ENCODE peak calls at places on chromosomes 13 and 19, in four cellular contexts. Z, R, Y and A are unnamed samples.

GRCh38 chr13:76826527-76826926 is 59.7 kb downstream of the KCTD12 start:
- DNase-seq in Y (no peak), Z (no peak), R (no peak), A (no peak)

GRCh38 chr19:4896372-4896771 is 6.3 kb downstream of the ARRDC5 start:
- DNase-seq in Z (no peak), Y (no peak), R (no peak), A (no peak)

GRCh38 chr13:105774739-105775460 is 760.6 kb downstream of the EFNB2 start:
- DNase-seq in R (no peak), Z (peak), Y (peak), A (no peak)

GRCh38 chr13:51235756-51236564 is 13.8 kb downstream of the FAM124A start:
- DNase-seq in Z (no peak), Y (no peak), R (no peak), A (no peak)

GRCh38 chr13:43368003-43368402 is 344.6 kb downstream of the DNAJC15 start:
- DNase-seq in Z (no peak), R (no peak), Y (no peak), A (no peak)

GRCh38 chr13:27979765-27980279 is 8.7 kb downstream of the URAD start:
- DNase-seq in Z (no peak), R (no peak), Y (no peak), A (no peak)

GRCh38 chr13:19737844-19738557 is 44.7 kb downstream of the PSPC1 start:
- DNase-seq in R (no peak), Y (no peak), Z (no peak), A (no peak)

GRCh38 chr13:105410602-105411001 is 1124.9 kb downstream of the EFNB2 start:
- DNase-seq in Z (peak), Y (peak), R (peak), A (no peak)

GRCh38 chr19:49434907-49435577 is 6.3 kb downstream of the SLC17A7 start:
- DNase-seq in R (peak), Z (no peak), Y (no peak), A (no peak)

GRCh38 chr19:11295665-11296245 is at the start of gene TSPAN16:
- DNase-seq in Y (no peak), R (no peak), Z (no peak), A (no peak)

GRCh38 chr13:82802528-82802927 is 1079.7 kb downstream of the SLITRK1 start:
- DNase-seq in R (no peak), Z (no peak), Y (no peak), A (no peak)

GRCh38 chr19:35907377-35907745 is 734 bp downstream of the TYROBP start:
- DNase-seq in Y (no peak), Z (no peak), R (no peak), A (no peak)

GRCh38 chr19:4791183-4792018 is at the start of gene FEM1A:
- DNase-seq in Y (peak), Z (peak), R (peak), A (peak)

GRCh38 chr13:49585220-49586157 is at the start of gene RCBTB1:
- DNase-seq in Z (peak), R (peak), Y (peak), A (no peak)

GRCh38 chr13:107743983-107744382 is 471.4 kb downstream of the LIG4 start:
- DNase-seq in Z (no peak), Y (no peak), R (no peak), A (no peak)

GRCh38 chr19:30492581-30492980 is 120.4 kb downstream of the ZNF536 start:
- DNase-seq in Y (no peak), Z (no peak), R (no peak), A (no peak)

GRCh38 chr13:46903748-46904147 is 6.9 kb upstream of the HTR2A start:
- DNase-seq in Z (no peak), Y (no peak), R (no peak), A (no peak)

GRCh38 chr19:49844138-49844740 is 6.7 kb upstream of the PTOV1 start:
- DNase-seq in Y (no peak), R (no peak), Z (peak), A (no peak)

GRCh38 chr19:7505682-7506384 is 10.1 kb upstream of the ZNF358 start:
- DNase-seq in R (peak), Z (no peak), Y (no peak), A (no peak)

GRCh38 chr13:23991119-23991518 is 93.8 kb upstream of the C1QTNF9B start:
- DNase-seq in Y (no peak), Z (no peak), R (no peak), A (no peak)

GRCh38 chr13:81021284-81021683 is 680.4 kb upstream of the SPRY2 start:
- DNase-seq in R (no peak), Z (peak), Y (no peak), A (no peak)

GRCh38 chr13:90968510-90968909 is 379.0 kb upstream of the MIR17HG start:
- DNase-seq in Y (peak), Z (peak), R (no peak), A (no peak)

GRCh38 chr13:100280681-100281080 is 191.8 kb downstream of the PCCA start:
- DNase-seq in Z (no peak), R (no peak), Y (no peak), A (no peak)

GRCh38 chr13:111404746-111405145 is 84.3 kb downstream of the TEX29 start:
- DNase-seq in Y (no peak), R (no peak), Z (no peak), A (no peak)

GRCh38 chr13:75587679-75588078 is 38.1 kb downstream of the UCHL3 start:
- DNase-seq in Z (peak), R (no peak), Y (no peak), A (no peak)

GRCh38 chr19:48965033-48965805 is at the start of gene FTL:
- DNase-seq in Z (peak), R (peak), Y (peak), A (peak)

DNA sequence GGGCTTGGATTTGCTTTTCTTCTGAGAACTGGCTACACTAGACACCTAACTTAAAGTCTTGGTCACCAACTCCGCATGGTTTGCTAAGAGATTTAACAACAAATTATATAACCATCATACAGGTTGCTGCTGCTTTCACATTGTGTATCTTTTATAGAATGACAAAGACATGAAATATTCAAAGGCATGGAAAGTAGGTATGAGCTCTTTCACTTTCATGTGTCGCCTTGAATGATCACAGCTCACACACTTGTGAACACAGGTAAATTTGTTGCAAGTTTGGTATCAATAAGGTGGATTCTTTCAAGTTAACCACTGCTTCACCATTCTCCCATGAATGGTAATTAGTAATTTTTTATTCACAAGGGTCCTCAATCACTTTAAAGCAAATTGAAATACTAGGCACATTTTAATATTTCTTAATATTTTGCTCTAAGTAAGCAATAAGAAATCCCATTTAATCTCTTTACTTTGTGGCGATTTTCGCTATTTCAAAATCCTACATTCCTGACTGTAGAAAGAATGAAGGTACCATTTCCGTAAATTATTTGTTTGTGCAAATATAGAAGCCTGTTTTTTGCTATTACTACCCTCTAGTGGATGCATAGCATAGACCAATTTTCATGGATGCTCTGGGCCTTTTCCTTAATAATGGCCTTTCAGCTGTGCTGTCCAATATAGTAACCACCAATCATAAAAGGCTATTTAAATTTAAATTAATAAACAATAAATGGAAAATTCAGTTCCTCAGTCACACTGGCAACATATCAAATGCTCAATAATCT is 45.5 kb upstream of the FREM2 start:
- DNase-seq in R (peak), Y (no peak), Z (no peak), A (no peak)
- TF ChIP-seq TCF7L2 in R (no peak), Y (no peak), Z (no peak), A (no peak)

DNA sequence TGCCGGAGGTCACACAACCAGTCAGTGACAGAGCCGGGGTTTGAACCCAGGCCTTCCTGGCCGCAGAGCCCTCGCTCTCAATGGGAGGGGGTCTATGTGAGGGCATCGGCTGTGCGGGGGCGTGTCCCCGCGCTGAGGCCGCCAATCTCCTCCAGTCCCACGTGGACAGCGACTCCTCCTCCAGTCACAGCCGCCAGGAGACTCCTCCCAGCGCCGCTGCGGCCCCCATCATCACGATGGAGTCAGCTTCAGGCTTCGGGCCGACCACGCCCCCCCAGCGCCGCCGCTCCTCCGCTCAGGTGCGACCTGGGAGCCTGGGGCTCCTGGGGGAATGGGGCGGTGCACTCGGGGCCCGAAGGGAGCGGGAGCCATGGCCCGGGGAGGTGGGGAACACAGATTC is 6.0 kb downstream of the SPRED3 start:
- DNase-seq in Z (peak), Y (no peak), R (no peak), A (no peak)
- TF ChIP-seq POLR2AphosphoS5 in Z (no peak), Y (no peak), R (no peak), A (no peak)

GRCh38 chr19:43564800-43565199 is 10.5 kb downstream of the XRCC1 start:
- DNase-seq in Y (no peak), R (no peak), Z (no peak), A (no peak)

GRCh38 chr19:43574424-43575155 is 737 bp downstream of the XRCC1 start:
- DNase-seq in Z (no peak), Y (no peak), R (no peak), A (no peak)

GRCh38 chr19:43575156-43575950 is at the start of the genes PINLYP and XRCC1:
- DNase-seq in R (peak), Z (peak), Y (peak), A (peak)

GRCh38 chr19:43572172-43572588 is 3.1 kb downstream of the XRCC1 start:
- DNase-seq in Z (no peak), R (no peak), Y (no peak), A (no peak)

DNA sequence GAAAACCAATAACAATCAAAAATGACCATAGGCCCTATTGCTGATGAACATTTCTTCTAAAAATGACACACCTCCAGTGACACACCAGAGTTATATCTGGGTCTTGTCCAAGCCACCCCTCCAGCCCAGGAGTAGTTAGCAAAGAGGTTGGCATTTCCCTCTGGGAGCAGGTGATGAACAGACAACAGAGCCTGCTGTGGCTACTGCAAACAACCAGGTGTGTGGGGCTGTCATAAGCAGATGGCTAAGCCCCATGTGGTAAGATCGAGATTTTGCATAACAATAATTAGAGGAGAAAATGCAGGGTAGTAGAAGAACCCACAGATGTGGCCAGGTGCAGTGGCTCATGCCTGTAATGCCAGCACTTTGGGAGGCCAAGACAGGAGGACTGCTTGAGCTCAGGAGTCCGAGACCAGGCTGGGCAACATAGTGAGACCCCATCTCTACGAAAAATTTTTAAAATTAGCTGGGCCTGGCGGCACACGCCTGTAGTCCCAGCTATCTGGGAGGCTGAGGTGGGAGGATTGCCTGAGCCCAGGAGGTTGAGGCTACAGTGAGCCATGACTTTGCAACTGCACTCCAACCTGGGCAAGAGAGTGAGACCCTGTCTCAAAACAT is 5.0 kb downstream of the XRCC1 start:
- DNase-seq in R (no peak), Y (no peak), Z (no peak), A (no peak)
- TF ChIP-seq TCF7L2 in R (no peak), Y (no peak), Z (no peak), A (no peak)

GRCh38 chr19:40810160-40810559 is 11.2 kb downstream of the EGLN2 start:
- DNase-seq in R (no peak), Z (no peak), Y (no peak), A (no peak)
- TF ChIP-seq POLR2AphosphoS5 in R (no peak), Z (no peak), Y (no peak), A (no peak)

DNA sequence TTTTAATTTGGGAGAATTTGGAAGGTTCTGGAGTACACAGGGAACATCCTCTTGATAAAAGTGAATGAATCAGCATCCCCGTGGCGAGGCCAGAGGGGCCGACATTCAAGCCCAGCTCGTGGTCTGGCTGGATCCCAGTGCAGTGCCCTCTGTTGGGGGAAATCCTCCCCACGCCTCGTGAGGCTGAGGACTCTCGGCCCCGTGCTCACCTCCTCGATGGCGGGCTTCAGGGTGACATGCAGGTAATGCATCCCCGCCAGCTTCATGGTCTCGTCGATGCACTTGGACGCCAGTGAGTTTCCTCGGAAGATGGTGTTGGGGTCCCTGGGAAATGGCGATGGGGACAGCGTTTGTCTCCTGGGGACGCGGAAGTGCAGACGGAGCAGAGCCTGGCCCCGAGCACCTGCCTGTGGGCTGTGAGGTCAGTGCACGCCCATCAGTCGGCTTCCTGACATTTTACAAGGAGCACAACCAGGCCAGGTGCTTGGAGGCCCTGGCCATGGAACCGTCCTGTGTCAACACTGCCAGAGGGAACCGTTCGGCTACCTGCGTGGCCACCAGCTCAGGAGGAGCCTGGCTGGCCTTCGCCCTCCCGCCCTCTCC is 43.3 kb upstream of the C13orf46 start:
- DNase-seq in Z (no peak), Y (no peak), R (no peak), A (no peak)
- TF ChIP-seq TCF7L2 in Z (no peak), Y (no peak), R (no peak), A (no peak)

GRCh38 chr19:16946951-16947940 is 58.4 kb downstream of the F2RL3 start:
- DNase-seq in Y (no peak), Z (no peak), R (no peak), A (no peak)

GRCh38 chr19:16952046-16952445 is 63.2 kb downstream of the F2RL3 start:
- DNase-seq in Z (no peak), R (no peak), Y (no peak), A (no peak)

GRCh38 chr19:16945762-16946465 is 57.1 kb downstream of the F2RL3 start:
- DNase-seq in Y (no peak), Z (no peak), R (no peak), A (no peak)

GRCh38 chr19:16951529-16951928 is 62.7 kb downstream of the F2RL3 start:
- DNase-seq in Z (no peak), R (no peak), Y (no peak), A (no peak)

GRCh38 chr19:16949496-16950023 is 60.8 kb downstream of the F2RL3 start:
- DNase-seq in Z (no peak), Y (no peak), R (no peak), A (no peak)
- TF ChIP-seq POLR2AphosphoS5 in Z (no peak), Y (no peak), R (no peak), A (no peak)

GRCh38 chr13:113557013-113557412 is 27.5 kb upstream of the TFDP1 start:
- DNase-seq in Y (no peak), Z (no peak), R (no peak), A (no peak)
- TF ChIP-seq TCF7L2 in Y (no peak), Z (no peak), R (no peak), A (no peak)